ENCODE peak calls at places on chromosomes 16 and 17, in four cellular contexts. H is uterus, K is fibroblast of lung, N is right atrium auricular region. X is an unnamed sample.
A peak's percentile ranks its signal among the peaks of the same experiment; 100 is the strongest.

GRCh38 chr17:14688134-14688533 is 387.3 kb downstream of the HS3ST3B1 start:
- DNase-seq in H (no peak), K (no peak), N (no peak), X (no peak)

GRCh38 chr17:10772425-10773380 is 31.2 kb downstream of the TMEM238L start:
- DNase-seq in H (no peak), K (peak; percentile 8), N (no peak), X (no peak)

GRCh38 chr16:86685071-86685470 is 106.7 kb downstream of the FOXL1 start:
- DNase-seq in H (no peak), K (no peak), N (no peak), X (no peak)

GRCh38 chr17:20008242-20009051 is 712 bp upstream of the SPECC1 start:
- DNase-seq in H (peak; percentile 27), K (no peak), N (no peak), X (no peak)

GRCh38 chr17:56114469-56114868 is 38.8 kb upstream of the ANKFN1 start:
- DNase-seq in H (no peak), K (no peak), N (no peak), X (no peak)

GRCh38 chr17:50848691-50849090 is 13.3 kb downstream of the WFIKKN2 start:
- DNase-seq in H (no peak), K (no peak), N (no peak), X (no peak)

GRCh38 chr17:50163846-50164696 is 1.7 kb upstream of the SGCA start:
- DNase-seq in H (no peak), K (no peak), N (no peak), X (no peak)

GRCh38 chr17:64741038-64741641 is 79.0 kb upstream of the SMURF2 start:
- DNase-seq in H (no peak), K (peak; percentile 33), N (no peak), X (no peak)

GRCh38 chr17:51166987-51167931 is 1.0 kb downstream of the NME2 start:
- DNase-seq in H (no peak), K (peak; percentile 34), N (peak; percentile 21), X (no peak)

GRCh38 chr17:10739341-10739905 is 9.6 kb upstream of the TMEM220 start:
- DNase-seq in H (peak; percentile 9), K (no peak), N (peak; percentile 53), X (no peak)

GRCh38 chr16:997440-998051 is 16.0 kb downstream of the SOX8 start:
- DNase-seq in H (peak; percentile 55), K (peak; percentile 16), N (no peak), X (no peak)

GRCh38 chr17:4598776-4599504 is 14.6 kb downstream of the SMTNL2 start:
- DNase-seq in H (peak; percentile 55), K (peak; percentile 98), N (peak; percentile 87), X (no peak)

GRCh38 chr16:79601978-79602609 is 1.6 kb upstream of the MAF start:
- DNase-seq in H (peak; percentile 85), K (peak; percentile 91), N (peak; percentile 91), X (peak; percentile 83)

GRCh38 chr17:77802811-77803220 is 155.7 kb upstream of the TNRC6C start:
- DNase-seq in H (peak; percentile 55), K (peak; percentile 44), N (no peak), X (peak; percentile 80)

GRCh38 chr17:48351916-48352332 is 78.1 kb downstream of the SKAP1 start:
- DNase-seq in H (no peak), K (peak; percentile 77), N (no peak), X (no peak)

GRCh38 chr17:66982011-66982508 is 17.6 kb downstream of the CACNG4 start:
- DNase-seq in H (peak; percentile 30), K (no peak), N (no peak), X (no peak)

GRCh38 chr17:61504697-61505096 is 52.5 kb downstream of the TBX4 start:
- DNase-seq in H (no peak), K (peak; percentile 89), N (no peak), X (no peak)

GRCh38 chr17:48564200-48565023 is 13.7 kb downstream of the HOXB4 start:
- DNase-seq in H (no peak), K (no peak), N (no peak), X (no peak)

GRCh38 chr17:67139784-67140665 is 95.7 kb downstream of the CACNG1 start:
- DNase-seq in H (no peak), K (no peak), N (no peak), X (no peak)

GRCh38 chr17:1787301-1787902 is 25.5 kb downstream of the SERPINF1 start:
- DNase-seq in H (peak; percentile 92), K (peak; percentile 93), N (peak; percentile 94), X (peak; percentile 96)

GRCh38 chr16:9226924-9227323 is 135.5 kb downstream of the HAPSTR1 start:
- DNase-seq in H (no peak), K (no peak), N (no peak), X (no peak)

GRCh38 chr16:79437764-79438728 is 162.5 kb downstream of the MAF start:
- DNase-seq in H (no peak), K (no peak), N (peak; percentile 70), X (peak; percentile 61)

GRCh38 chr17:54881255-54881972 is 19.2 kb upstream of the TOM1L1 start:
- DNase-seq in H (no peak), K (no peak), N (no peak), X (no peak)
- H3K27ac ChIP-seq in H (no peak overlapping the region), K (no peak overlapping the region), N (no peak overlapping the region), X (no peak overlapping the region)

GRCh38 chr16:67945392-67945933 is 1.5 kb upstream of the LCAT start:
- DNase-seq in H (no peak), K (no peak), N (no peak), X (no peak)
- H3K27ac ChIP-seq in H (no peak overlapping the region), K (no peak overlapping the region), N (peak overlapping the region; percentile 67), X (peak overlapping the region; percentile 67)

GRCh38 chr17:75507712-75508111 is 7.6 kb downstream of the CASKIN2 start:
- DNase-seq in H (no peak), K (no peak), N (no peak), X (no peak)
- H3K27ac ChIP-seq in H (peak overlapping the region; percentile 91), K (no peak overlapping the region), N (peak overlapping the region; percentile 93), X (no peak overlapping the region)

DNA sequence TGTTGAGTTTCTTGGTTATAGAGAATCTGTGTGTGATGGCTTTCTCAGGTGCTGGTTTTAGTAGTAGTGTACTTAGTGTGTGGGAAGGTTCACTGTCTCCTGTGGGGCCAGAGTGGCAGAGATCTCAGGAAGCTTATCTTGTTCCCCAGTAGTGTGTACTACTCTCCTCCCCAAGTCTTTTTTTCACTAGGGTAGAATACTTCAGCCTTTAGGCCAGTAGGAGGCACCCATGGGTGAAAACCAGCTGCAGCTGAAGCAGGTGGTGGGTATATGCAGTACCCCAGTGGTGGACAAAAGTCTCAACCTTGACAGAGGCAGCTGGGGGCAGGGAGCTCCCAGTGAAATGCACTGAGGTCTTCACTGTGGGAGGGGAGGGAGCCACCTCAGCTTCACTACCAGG is 109.9 kb downstream of the PHKB start:
- DNase-seq in H (no peak), K (no peak), N (no peak), X (no peak)
- H3K27ac ChIP-seq in H (no peak overlapping the region), K (no peak overlapping the region), N (no peak overlapping the region), X (no peak overlapping the region)

DNA sequence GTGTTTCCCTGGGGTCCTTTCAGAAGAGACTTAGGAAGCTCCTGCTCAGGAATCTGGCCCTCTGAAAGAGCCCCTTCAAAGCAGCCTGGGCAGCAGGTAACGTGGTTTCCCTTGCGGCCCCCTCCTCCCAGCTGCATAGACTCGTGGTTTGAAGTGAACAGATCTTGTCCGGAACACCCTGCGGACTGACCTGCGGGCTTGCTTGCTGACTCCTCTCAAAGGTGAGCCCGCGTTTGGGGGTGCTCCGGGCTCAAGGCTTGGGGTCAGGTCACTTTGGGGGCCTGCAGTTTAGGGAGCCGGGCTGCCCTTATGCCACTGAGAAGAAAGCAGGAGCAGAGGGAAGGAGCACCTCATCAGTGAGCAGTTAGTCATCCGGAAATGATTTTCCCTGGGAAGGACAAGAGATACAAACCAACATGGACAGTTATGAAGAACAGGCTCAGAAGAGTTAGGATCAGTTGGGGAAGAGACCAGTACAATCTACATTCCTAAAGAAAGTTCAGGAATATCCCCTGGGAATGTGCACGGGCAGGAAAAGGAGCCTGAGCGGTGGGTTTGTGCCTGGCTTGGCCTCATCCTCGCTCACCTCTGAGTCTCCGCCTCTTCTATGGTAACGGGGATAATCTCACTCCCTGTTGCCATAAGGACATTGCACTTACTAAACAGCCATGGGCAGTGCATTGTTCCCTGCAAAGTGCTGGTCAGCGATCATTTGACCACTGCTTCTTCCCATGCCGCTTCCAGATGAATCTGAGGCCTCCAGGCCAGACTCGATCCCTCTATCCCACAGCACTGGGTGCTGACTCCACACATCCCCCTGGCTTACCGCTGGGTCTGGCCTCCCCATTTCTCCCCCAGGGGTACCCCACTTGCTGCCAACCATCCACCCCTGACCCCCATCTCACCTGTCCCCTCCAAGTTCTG is 10.0 kb downstream of the LDHD start:
- DNase-seq in H (no peak), K (no peak), N (no peak), X (no peak)
- H3K27ac ChIP-seq in H (peak overlapping the region; percentile 76), K (no peak overlapping the region), N (peak overlapping the region; percentile 75), X (peak overlapping the region; percentile 36)

DNA sequence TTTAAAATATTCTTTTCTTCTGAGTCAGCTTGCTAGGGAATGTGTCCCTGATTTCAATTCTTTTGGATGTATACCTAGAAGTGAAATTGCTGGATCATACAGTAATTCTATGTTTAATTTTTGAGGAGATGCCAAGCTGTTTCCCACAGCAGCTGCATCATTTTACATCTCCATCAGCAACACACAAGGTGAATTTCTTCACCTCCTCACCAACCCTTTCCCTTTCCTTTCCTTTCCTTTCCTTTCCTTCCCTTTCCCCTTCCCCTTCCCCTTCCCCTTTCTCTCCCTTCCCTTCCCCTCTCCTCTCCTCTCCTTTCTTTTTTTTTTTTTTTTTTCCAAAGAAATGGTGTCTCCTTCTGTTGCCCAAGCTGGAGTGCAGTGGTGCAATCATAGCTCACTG is 45.4 kb upstream of the BRD7 start:
- DNase-seq in H (no peak), K (no peak), N (no peak), X (no peak)
- H3K27ac ChIP-seq in H (no peak overlapping the region), K (no peak overlapping the region), N (no peak overlapping the region), X (no peak overlapping the region)

DNA sequence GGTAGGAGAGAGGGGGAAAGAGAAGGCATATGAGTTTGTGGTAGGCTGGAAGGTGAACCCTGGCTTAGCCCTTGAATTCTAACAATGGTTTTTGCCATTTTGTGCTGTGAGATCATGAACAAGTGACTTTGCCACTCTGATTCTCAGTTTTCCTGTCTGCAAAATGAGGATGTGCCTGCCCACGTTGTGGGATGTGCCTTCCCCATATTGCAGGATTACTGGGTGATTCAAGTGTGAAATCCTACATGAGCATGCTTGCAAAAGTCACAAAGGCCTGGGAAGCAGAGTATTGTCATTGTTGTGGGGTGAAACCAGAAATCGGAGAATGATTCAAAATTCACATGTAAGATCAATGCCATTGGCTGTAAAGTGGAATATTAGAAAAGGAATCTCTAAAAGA is 28.6 kb upstream of the TVP23A start:
- DNase-seq in H (no peak), K (no peak), N (no peak), X (peak; percentile 6)
- H3K27ac ChIP-seq in H (no peak overlapping the region), K (no peak overlapping the region), N (peak overlapping the region; percentile 29), X (peak overlapping the region; percentile 83)

X was measured in adrenal gland.